ENCODE peak calls at places on chromosome 14, in six cellular contexts. One of them, this sample, is unnamed.

GRCh38 chr14:104614126-104614812 is 9.7 kb upstream of the TMEM179 start:
- DNase-seq in caudate nucleus: no peak
- DNase-seq in posterior cingulate gyrus: no peak
- DNase-seq in ovary: no peak
- DNase-seq in brain microvascular endothelial cell: no peak
- DNase-seq in A172: no peak
- DNase-seq in this sample: no peak

GRCh38 chr14:104397956-104398355 is 181.6 kb upstream of the C14orf180 start:
- DNase-seq in ovary: no peak
- DNase-seq in caudate nucleus: no peak
- DNase-seq in A172: no peak
- DNase-seq in posterior cingulate gyrus: no peak
- DNase-seq in brain microvascular endothelial cell: no peak
- DNase-seq in this sample: no peak

GRCh38 chr14:74265312-74265965 is 26.2 kb downstream of the VSX2 start:
- DNase-seq in brain microvascular endothelial cell: no peak
- DNase-seq in ovary: no peak
- DNase-seq in A172: no peak
- DNase-seq in caudate nucleus: no peak
- DNase-seq in posterior cingulate gyrus: no peak
- DNase-seq in this sample: no peak

GRCh38 chr14:39417014-39417413 is 15.2 kb downstream of the FBXO33 start:
- DNase-seq in caudate nucleus: no peak
- DNase-seq in ovary: no peak
- DNase-seq in brain microvascular endothelial cell: no peak
- DNase-seq in A172: no peak
- DNase-seq in posterior cingulate gyrus: no peak
- DNase-seq in this sample: no peak

GRCh38 chr14:97120204-97121120 is 323.3 kb downstream of the VRK1 start:
- DNase-seq in ovary: no peak
- DNase-seq in posterior cingulate gyrus: no peak
- DNase-seq in A172: no peak
- DNase-seq in caudate nucleus: no peak
- DNase-seq in brain microvascular endothelial cell: no peak
- DNase-seq in this sample: no peak

GRCh38 chr14:56119221-56119967 is 1.2 kb downstream of the PELI2 start:
- DNase-seq in posterior cingulate gyrus: no peak
- DNase-seq in brain microvascular endothelial cell: peak
- DNase-seq in A172: no peak
- DNase-seq in caudate nucleus: no peak
- DNase-seq in ovary: peak
- DNase-seq in this sample: peak

GRCh38 chr14:101927859-101928258 is 36.5 kb upstream of the DYNC1H1 start:
- DNase-seq in A172: no peak
- DNase-seq in caudate nucleus: no peak
- DNase-seq in brain microvascular endothelial cell: peak
- DNase-seq in ovary: peak
- DNase-seq in posterior cingulate gyrus: no peak
- DNase-seq in this sample: no peak

GRCh38 chr14:73261075-73261474 is 23.8 kb downstream of the PAPLN start:
- DNase-seq in posterior cingulate gyrus: no peak
- DNase-seq in brain microvascular endothelial cell: no peak
- DNase-seq in ovary: no peak
- DNase-seq in A172: no peak
- DNase-seq in caudate nucleus: no peak
- DNase-seq in this sample: no peak

GRCh38 chr14:31071151-31071550 is 45.0 kb upstream of the STRN3 start:
- DNase-seq in caudate nucleus: no peak
- DNase-seq in ovary: no peak
- DNase-seq in A172: no peak
- DNase-seq in brain microvascular endothelial cell: no peak
- DNase-seq in posterior cingulate gyrus: no peak
- DNase-seq in this sample: no peak

GRCh38 chr14:99947695-99948094 is 117.5 kb upstream of the EVL start:
- DNase-seq in ovary: no peak
- DNase-seq in A172: no peak
- DNase-seq in brain microvascular endothelial cell: no peak
- DNase-seq in caudate nucleus: no peak
- DNase-seq in posterior cingulate gyrus: no peak
- DNase-seq in this sample: no peak

GRCh38 chr14:41636492-41637392 is 30.1 kb downstream of the LRFN5 start:
- DNase-seq in brain microvascular endothelial cell: no peak
- DNase-seq in ovary: no peak
- DNase-seq in caudate nucleus: no peak
- DNase-seq in A172: no peak
- DNase-seq in posterior cingulate gyrus: no peak
- DNase-seq in this sample: no peak

GRCh38 chr14:63727736-63728728 is at the start of gene SGPP1:
- DNase-seq in A172: peak
- DNase-seq in ovary: peak
- DNase-seq in posterior cingulate gyrus: peak
- DNase-seq in brain microvascular endothelial cell: peak
- DNase-seq in caudate nucleus: no peak
- DNase-seq in this sample: peak

GRCh38 chr14:106738075-106738474 is 1211.7 kb downstream of the TMEM121 start:
- DNase-seq in ovary: no peak
- DNase-seq in posterior cingulate gyrus: no peak
- DNase-seq in brain microvascular endothelial cell: no peak
- DNase-seq in caudate nucleus: no peak
- DNase-seq in A172: no peak
- DNase-seq in this sample: no peak

GRCh38 chr14:101709962-101710891 is 51.3 kb upstream of the PPP2R5C start:
- DNase-seq in A172: no peak
- DNase-seq in ovary: no peak
- DNase-seq in brain microvascular endothelial cell: no peak
- DNase-seq in caudate nucleus: no peak
- DNase-seq in posterior cingulate gyrus: no peak
- DNase-seq in this sample: no peak

GRCh38 chr14:101083564-101084435 is 180.3 kb upstream of the RTL1 start:
- DNase-seq in caudate nucleus: no peak
- DNase-seq in A172: no peak
- DNase-seq in brain microvascular endothelial cell: no peak
- DNase-seq in ovary: peak
- DNase-seq in posterior cingulate gyrus: no peak
- DNase-seq in this sample: no peak

GRCh38 chr14:74713395-74713735 is 421 bp downstream of the FCF1 start:
- DNase-seq in ovary: no peak
- DNase-seq in A172: no peak
- DNase-seq in caudate nucleus: no peak
- DNase-seq in posterior cingulate gyrus: no peak
- DNase-seq in brain microvascular endothelial cell: no peak
- DNase-seq in this sample: no peak

This sample was measured in progenitor cell of endocrine pancreas.